ENCODE peak calls at places on chromosomes 2 and 18, in five cellular contexts. Y, P, L, I and N are unnamed samples.

GRCh38 chr2:181762000-181762399 is 81.7 kb upstream of the NEUROD1 start:
- DNase-seq in Y (no peak), P (no peak), L (no peak), I (no peak), N (no peak)

GRCh38 chr2:36881816-36882215 is 84.5 kb downstream of the STRN start:
- DNase-seq in Y (no peak), P (no peak), L (no peak), I (no peak), N (no peak)

GRCh38 chr18:61703508-61703907 is 189.3 kb downstream of the RNF152 start:
- DNase-seq in Y (no peak), P (no peak), L (no peak), I (peak; percentile 11), N (no peak)

GRCh38 chr18:31723998-31724711 is 36.5 kb downstream of the SLC25A52 start:
- DNase-seq in Y (peak; percentile 33), P (peak; percentile 25), L (peak; percentile 37), I (peak; percentile 31), N (no peak)

GRCh38 chr2:176638167-176639015 is 369.1 kb downstream of the MTX2 start:
- DNase-seq in Y (peak; percentile 65), P (peak; percentile 46), L (peak; percentile 75), I (peak; percentile 91), N (peak; percentile 71)

GRCh38 chr2:235291464-235291863 is 202.4 kb upstream of the AGAP1 start:
- DNase-seq in Y (no peak), P (no peak), L (no peak), I (no peak), N (no peak)

GRCh38 chr2:130916438-130916705 is 79.7 kb downstream of the ARHGEF4 start:
- DNase-seq in Y (no peak), P (no peak), L (no peak), I (no peak), N (no peak)

GRCh38 chr18:8969639-8970378 is 132.7 kb upstream of the NDUFV2 start:
- DNase-seq in Y (no peak), P (no peak), L (no peak), I (peak; percentile 40), N (no peak)

GRCh38 chr2:3727397-3728045 is 24.1 kb downstream of the DCDC2C start:
- DNase-seq in Y (no peak), P (no peak), L (no peak), I (no peak), N (no peak)

GRCh38 chr18:37254973-37255372 is 310.6 kb downstream of the CELF4 start:
- DNase-seq in Y (no peak), P (no peak), L (no peak), I (no peak), N (no peak)

GRCh38 chr2:174328309-174329156 is 6.2 kb upstream of the SP9 start:
- DNase-seq in Y (no peak), P (no peak), L (no peak), I (peak; percentile 53), N (peak; percentile 19)

GRCh38 chr2:237866119-237866621 is 6.7 kb downstream of the RAMP1 start:
- DNase-seq in Y (no peak), P (no peak), L (no peak), I (peak; percentile 79), N (no peak)

GRCh38 chr18:21689736-21690135 is 14.8 kb downstream of the ABHD3 start:
- DNase-seq in Y (no peak), P (no peak), L (no peak), I (no peak), N (no peak)

GRCh38 chr2:241112592-241112991 is 10.5 kb upstream of the MTERF4 start:
- DNase-seq in Y (no peak), P (no peak), L (no peak), I (no peak), N (no peak)

GRCh38 chr18:49953416-49953815 is 140.1 kb upstream of the ACAA2 start:
- DNase-seq in Y (no peak), P (no peak), L (no peak), I (no peak), N (no peak)

GRCh38 chr2:2887772-2888387 is 489.7 kb downstream of the EIPR1 start:
- DNase-seq in Y (no peak), P (no peak), L (no peak), I (no peak), N (no peak)

GRCh38 chr2:175457846-175458408 is 276.4 kb upstream of the ATP5MC3 start:
- DNase-seq in Y (no peak), P (no peak), L (no peak), I (no peak), N (peak; percentile 14)

GRCh38 chr2:71609958-71610357 is 156.6 kb downstream of the DYSF start:
- DNase-seq in Y (peak; percentile 10), P (no peak), L (peak; percentile 14), I (peak; percentile 69), N (no peak)

GRCh38 chr2:141381946-141382345 is 748.9 kb downstream of the LRP1B start:
- DNase-seq in Y (no peak), P (no peak), L (no peak), I (no peak), N (no peak)

GRCh38 chr2:167196461-167197252 is 308.4 kb downstream of the XIRP2 start:
- DNase-seq in Y (no peak), P (no peak), L (no peak), I (peak; percentile 17), N (peak; percentile 51)

GRCh38 chr2:136051725-136052048 is 66.3 kb upstream of the DARS1 start:
- DNase-seq in Y (no peak), P (no peak), L (no peak), I (no peak), N (no peak)

GRCh38 chr18:29378739-29379138 is 1201.8 kb upstream of the CDH2 start:
- DNase-seq in Y (no peak), P (no peak), L (no peak), I (no peak), N (no peak)

GRCh38 chr2:79855264-79856006 is 342.6 kb downstream of the CTNNA2 start:
- DNase-seq in Y (no peak), P (peak; percentile 66), L (no peak), I (peak; percentile 31), N (peak; percentile 4)

GRCh38 chr2:2824588-2824987 is 493.5 kb upstream of the MYT1L start:
- DNase-seq in Y (no peak), P (no peak), L (no peak), I (no peak), N (no peak)

GRCh38 chr2:31704561-31705212 is 123.9 kb upstream of the SRD5A2 start:
- DNase-seq in Y (no peak), P (no peak), L (no peak), I (no peak), N (no peak)

GRCh38 chr2:99084256-99084655 is 57.3 kb upstream of the C2orf15 start:
- DNase-seq in Y (no peak), P (no peak), L (no peak), I (no peak), N (no peak)

GRCh38 chr2:75428060-75428459 is 132.7 kb downstream of the EVA1A start:
- DNase-seq in Y (no peak), P (no peak), L (no peak), I (no peak), N (no peak)

GRCh38 chr18:36578871-36579270 is 249.9 kb downstream of the TPGS2 start:
- DNase-seq in Y (no peak), P (no peak), L (no peak), I (peak; percentile 62), N (no peak)